ENCODE peak calls at places on chromosome 17, in seven cellular contexts. J, X, H, U, A, I and F are unnamed samples.

GRCh38 chr17:39634384-39634871 is 2.5 kb upstream of the STARD3 start:
- DNase-seq in X (no peak), H (no peak), A (peak), J (no peak), I (peak), U (peak), F (no peak)

GRCh38 chr17:43900858-43901754 is 6.2 kb downstream of the MPP2 start:
- DNase-seq in I (no peak), X (no peak), H (no peak), U (no peak), A (no peak), J (no peak), F (no peak)

GRCh38 chr17:62892870-62893338 is 73.1 kb upstream of the TANC2 start:
- DNase-seq in U (no peak), A (peak), J (peak), H (no peak), X (no peak), I (peak), F (peak)

GRCh38 chr17:67568961-67569360 is 148.8 kb upstream of the NOL11 start:
- DNase-seq in U (no peak), H (no peak), X (no peak), I (no peak), J (no peak), A (no peak), F (no peak)

GRCh38 chr17:82302498-82302963 is 14.9 kb downstream of the CD7 start:
- DNase-seq in J (no peak), X (no peak), I (no peak), U (no peak), A (no peak), H (peak), F (no peak)

GRCh38 chr17:6249747-6250146 is 179.6 kb downstream of the WSCD1 start:
- DNase-seq in J (no peak), H (no peak), A (no peak), X (no peak), U (no peak), I (no peak), F (no peak)

GRCh38 chr17:76938009-76938408 is 69.8 kb downstream of the MGAT5B start:
- DNase-seq in U (no peak), A (no peak), I (no peak), J (no peak), H (no peak), X (no peak), F (no peak)

GRCh38 chr17:41593306-41594095 is 6.8 kb upstream of the KRT14 start:
- DNase-seq in X (no peak), A (no peak), H (no peak), I (no peak), J (no peak), U (no peak), F (no peak)

GRCh38 chr17:64155751-64156544 is 26.0 kb upstream of the ERN1 start:
- DNase-seq in H (no peak), A (peak), X (no peak), I (no peak), U (no peak), J (no peak), F (no peak)

GRCh38 chr17:78390241-78391050 is 12.0 kb downstream of the PGS1 start:
- DNase-seq in H (no peak), J (no peak), A (peak), I (peak), X (no peak), U (no peak), F (no peak)

GRCh38 chr17:3546521-3546920 is 11.1 kb downstream of the TRPV3 start:
- DNase-seq in X (no peak), A (no peak), J (no peak), H (no peak), I (no peak), U (no peak), F (no peak)